ENCODE peak calls at places on chromosomes 6 and 20, in four cellular contexts. One of them, this sample, is unnamed.

GRCh38 chr20:53707341-53708102 is 113.9 kb upstream of the ZNF217 start:
- DNase-seq in IMR-90: peak; percentile 66
- DNase-seq in neuronal stem cell: no peak
- DNase-seq in H9: no peak
- DNase-seq in this sample: peak; percentile 65

GRCh38 chr20:38134427-38135281 is 30.4 kb downstream of the TGM2 start:
- DNase-seq in H9: no peak
- DNase-seq in neuronal stem cell: no peak
- DNase-seq in IMR-90: peak; percentile 64
- DNase-seq in this sample: peak; percentile 80

GRCh38 chr20:45355209-45355608 is 7.0 kb upstream of the SDC4 start:
- DNase-seq in H9: no peak
- DNase-seq in IMR-90: peak; percentile 88
- DNase-seq in neuronal stem cell: no peak
- DNase-seq in this sample: peak; percentile 95

GRCh38 chr6:140269766-140270165 is 895.3 kb upstream of the CITED2 start:
- DNase-seq in IMR-90: no peak
- DNase-seq in neuronal stem cell: no peak
- DNase-seq in H9: no peak
- DNase-seq in this sample: no peak

GRCh38 chr6:151239603-151240035 is at the start of gene AKAP12:
- DNase-seq in neuronal stem cell: no peak
- DNase-seq in IMR-90: peak; percentile 45
- DNase-seq in H9: peak; percentile 74
- DNase-seq in this sample: peak; percentile 80

GRCh38 chr6:159023893-159024292 is 20.9 kb downstream of the TAGAP start:
- DNase-seq in H9: no peak
- DNase-seq in neuronal stem cell: no peak
- DNase-seq in IMR-90: no peak
- DNase-seq in this sample: no peak

GRCh38 chr6:41695825-41696224 is 39.6 kb downstream of the TFEB start:
- DNase-seq in H9: no peak
- DNase-seq in neuronal stem cell: no peak
- DNase-seq in IMR-90: no peak
- DNase-seq in this sample: no peak

GRCh38 chr6:113995632-113996031 is 24.7 kb upstream of the HDAC2 start:
- DNase-seq in IMR-90: peak; percentile 98
- DNase-seq in H9: peak; percentile 54
- DNase-seq in neuronal stem cell: no peak
- DNase-seq in this sample: peak; percentile 92

GRCh38 chr6:114131943-114132342 is 161.0 kb upstream of the HDAC2 start:
- DNase-seq in neuronal stem cell: no peak
- DNase-seq in IMR-90: no peak
- DNase-seq in H9: no peak
- DNase-seq in this sample: no peak

GRCh38 chr20:17635846-17636245 is 46.2 kb downstream of the RRBP1 start:
- DNase-seq in H9: no peak
- DNase-seq in IMR-90: peak; percentile 25
- DNase-seq in neuronal stem cell: no peak
- DNase-seq in this sample: no peak

GRCh38 chr6:53630533-53631269 is 34.9 kb downstream of the KLHL31 start:
- DNase-seq in H9: no peak
- DNase-seq in IMR-90: no peak
- DNase-seq in neuronal stem cell: no peak
- DNase-seq in this sample: no peak

GRCh38 chr20:21609221-21609620 is 95.4 kb upstream of the NKX2-2 start:
- DNase-seq in neuronal stem cell: no peak
- DNase-seq in H9: no peak
- DNase-seq in IMR-90: no peak
- DNase-seq in this sample: no peak

GRCh38 chr6:13851803-13852202 is 37.4 kb upstream of the MCUR1 start:
- DNase-seq in H9: no peak
- DNase-seq in IMR-90: no peak
- DNase-seq in neuronal stem cell: no peak
- DNase-seq in this sample: no peak

GRCh38 chr20:56778765-56779195 is 149.7 kb downstream of the TFAP2C start:
- DNase-seq in IMR-90: peak; percentile 42
- DNase-seq in neuronal stem cell: no peak
- DNase-seq in H9: peak; percentile 45
- DNase-seq in this sample: peak; percentile 85

GRCh38 chr20:38271609-38272120 is 11.1 kb upstream of the KIAA1755 start:
- DNase-seq in neuronal stem cell: no peak
- DNase-seq in H9: no peak
- DNase-seq in IMR-90: no peak
- DNase-seq in this sample: peak; percentile 22

GRCh38 chr6:37516076-37516919 is 16.6 kb upstream of the CCDC167 start:
- DNase-seq in IMR-90: no peak
- DNase-seq in neuronal stem cell: no peak
- DNase-seq in H9: peak; percentile 60
- DNase-seq in this sample: no peak

GRCh38 chr20:62952373-62953166 is at the start of gene SLC17A9:
- DNase-seq in H9: peak; percentile 87
- DNase-seq in IMR-90: peak; percentile 12
- DNase-seq in neuronal stem cell: no peak
- DNase-seq in this sample: peak; percentile 74

GRCh38 chr6:1208876-1209275 is 103.0 kb upstream of the FOXQ1 start:
- DNase-seq in IMR-90: peak; percentile 4
- DNase-seq in neuronal stem cell: no peak
- DNase-seq in H9: no peak
- DNase-seq in this sample: peak; percentile 13

GRCh38 chr6:12203001-12203400 is 87.2 kb upstream of the EDN1 start:
- DNase-seq in neuronal stem cell: no peak
- DNase-seq in IMR-90: peak; percentile 44
- DNase-seq in H9: peak; percentile 37
- DNase-seq in this sample: peak; percentile 29

GRCh38 chr6:42279966-42280629 is 62.4 kb upstream of the MRPS10 start:
- DNase-seq in neuronal stem cell: no peak
- DNase-seq in H9: no peak
- DNase-seq in IMR-90: peak; percentile 59
- DNase-seq in this sample: no peak

GRCh38 chr6:28811873-28812272 is 111.9 kb downstream of the TRIM27 start:
- DNase-seq in IMR-90: peak; percentile 27
- DNase-seq in neuronal stem cell: no peak
- DNase-seq in H9: no peak
- DNase-seq in this sample: peak; percentile 4

GRCh38 chr6:101435028-101435427 is 41.5 kb downstream of the GRIK2 start:
- DNase-seq in IMR-90: no peak
- DNase-seq in H9: no peak
- DNase-seq in neuronal stem cell: no peak
- DNase-seq in this sample: no peak

GRCh38 chr20:4780245-4780644 is 58.5 kb downstream of the PRND start:
- DNase-seq in neuronal stem cell: no peak
- DNase-seq in IMR-90: no peak
- DNase-seq in H9: no peak
- DNase-seq in this sample: no peak

GRCh38 chr6:34656378-34657036 is 40.1 kb downstream of the ILRUN start:
- DNase-seq in neuronal stem cell: no peak
- DNase-seq in H9: no peak
- DNase-seq in IMR-90: peak; percentile 90
- DNase-seq in this sample: peak; percentile 97

GRCh38 chr20:3760980-3761379 is 6.6 kb downstream of the ADISSP start:
- DNase-seq in H9: no peak
- DNase-seq in IMR-90: no peak
- DNase-seq in neuronal stem cell: no peak
- DNase-seq in this sample: peak; percentile 35

GRCh38 chr6:157714153-157714490 is 108.9 kb upstream of the SNX9 start:
- DNase-seq in neuronal stem cell: no peak
- DNase-seq in IMR-90: peak; percentile 52
- DNase-seq in H9: no peak
- DNase-seq in this sample: peak; percentile 30

DNA sequence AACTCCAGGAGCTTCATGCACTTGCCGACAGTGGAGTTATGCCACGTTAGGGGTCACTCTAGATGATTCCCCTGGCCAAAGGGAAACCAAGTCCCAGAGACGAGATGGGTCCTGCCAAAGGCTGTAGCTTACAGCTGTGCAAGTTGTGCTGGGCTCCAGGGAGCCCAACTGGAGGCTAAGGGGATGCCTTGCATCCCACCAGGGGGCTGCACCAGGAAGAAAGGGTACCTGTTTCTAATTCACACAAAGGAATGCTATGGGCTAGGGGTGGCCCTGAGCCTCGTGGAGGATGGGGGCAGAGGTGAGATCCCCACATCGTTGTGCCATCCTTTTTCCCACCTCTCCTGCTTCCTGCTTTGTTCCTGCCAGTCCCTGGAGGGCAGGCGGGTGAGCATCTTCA is 23.7 kb upstream of the SCRT2 start:
- DNase-seq in neuronal stem cell: no peak
- DNase-seq in H9: no peak
- DNase-seq in IMR-90: no peak
- DNase-seq in this sample: no peak
- H2BK5ac ChIP-seq in neuronal stem cell: no peak overlapping the region
- H2BK5ac ChIP-seq in H9: no peak overlapping the region
- H2BK5ac ChIP-seq in IMR-90: no peak overlapping the region
- H2BK5ac ChIP-seq in this sample: no peak overlapping the region

GRCh38 chr6:117465691-117466090 is 16.8 kb upstream of the DCBLD1 start:
- DNase-seq in neuronal stem cell: no peak
- DNase-seq in IMR-90: no peak
- DNase-seq in H9: no peak
- DNase-seq in this sample: no peak
- H2BK5ac ChIP-seq in neuronal stem cell: no peak overlapping the region
- H2BK5ac ChIP-seq in IMR-90: no peak overlapping the region
- H2BK5ac ChIP-seq in H9: no peak overlapping the region
- H2BK5ac ChIP-seq in this sample: no peak overlapping the region

GRCh38 chr20:24747015-24747712 is 201.9 kb upstream of the CST7 start:
- DNase-seq in neuronal stem cell: no peak
- DNase-seq in IMR-90: no peak
- DNase-seq in H9: peak; percentile 24
- DNase-seq in this sample: no peak
- H2BK5ac ChIP-seq in neuronal stem cell: no peak overlapping the region
- H2BK5ac ChIP-seq in IMR-90: no peak overlapping the region
- H2BK5ac ChIP-seq in H9: no peak overlapping the region
- H2BK5ac ChIP-seq in this sample: no peak overlapping the region

DNA sequence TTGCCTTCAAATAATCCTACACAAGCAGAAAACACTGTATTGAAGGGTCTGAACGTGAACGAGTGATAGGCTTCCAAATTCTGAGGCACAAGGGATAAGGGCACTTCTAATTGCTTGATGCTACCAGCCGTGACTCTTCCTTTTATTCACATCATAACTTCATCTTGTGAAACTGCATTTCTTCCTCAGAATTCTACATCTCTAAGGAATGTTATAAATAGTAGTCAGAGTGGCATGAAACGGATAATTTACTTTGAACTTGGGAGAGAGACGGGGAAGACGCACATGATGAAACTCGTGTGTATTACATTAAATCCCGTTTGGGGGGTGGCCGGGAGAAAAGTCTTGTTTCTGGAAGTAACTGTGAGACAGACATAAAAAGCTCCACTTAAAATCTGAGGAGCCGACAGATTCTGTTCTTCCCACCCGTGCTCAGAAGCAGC is 754 bp downstream of the HDDC2 start:
- DNase-seq in H9: no peak
- DNase-seq in IMR-90: peak; percentile 51
- DNase-seq in neuronal stem cell: no peak
- DNase-seq in this sample: peak; percentile 58
- H2BK5ac ChIP-seq in H9: no peak overlapping the region
- H2BK5ac ChIP-seq in IMR-90: peak overlapping the region; percentile 97
- H2BK5ac ChIP-seq in neuronal stem cell: no peak overlapping the region
- H2BK5ac ChIP-seq in this sample: peak overlapping the region; percentile 91

DNA sequence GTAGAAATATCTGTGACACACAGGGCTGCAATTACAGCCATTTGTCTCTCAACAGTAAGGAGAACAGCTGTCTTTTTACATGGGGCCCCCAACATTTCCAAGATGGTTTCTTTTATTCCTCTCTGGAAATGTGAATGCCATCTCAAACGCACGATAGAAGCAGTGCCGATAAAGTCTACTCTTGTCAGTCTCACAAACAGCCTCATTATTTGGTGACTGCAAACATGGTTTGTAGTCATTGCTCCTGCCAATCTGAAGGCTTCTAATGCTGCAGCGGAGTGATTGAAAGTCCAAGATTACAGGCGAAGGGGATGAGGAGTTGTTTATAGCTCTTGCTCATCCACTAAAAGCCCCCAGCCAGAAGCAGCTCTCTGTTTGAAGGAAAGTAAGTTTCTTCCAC is 657.1 kb downstream of the CBLN4 start:
- DNase-seq in H9: no peak
- DNase-seq in IMR-90: no peak
- DNase-seq in neuronal stem cell: no peak
- DNase-seq in this sample: no peak
- H2BK5ac ChIP-seq in H9: no peak overlapping the region
- H2BK5ac ChIP-seq in IMR-90: no peak overlapping the region
- H2BK5ac ChIP-seq in neuronal stem cell: no peak overlapping the region
- H2BK5ac ChIP-seq in this sample: no peak overlapping the region

GRCh38 chr20:6492396-6493055 is 275.0 kb upstream of the BMP2 start:
- DNase-seq in IMR-90: peak; percentile 25
- DNase-seq in neuronal stem cell: peak; percentile 5
- DNase-seq in H9: peak; percentile 26
- DNase-seq in this sample: peak; percentile 62
- H2BK5ac ChIP-seq in IMR-90: no peak overlapping the region
- H2BK5ac ChIP-seq in neuronal stem cell: no peak overlapping the region
- H2BK5ac ChIP-seq in H9: no peak overlapping the region
- H2BK5ac ChIP-seq in this sample: no peak overlapping the region

DNA sequence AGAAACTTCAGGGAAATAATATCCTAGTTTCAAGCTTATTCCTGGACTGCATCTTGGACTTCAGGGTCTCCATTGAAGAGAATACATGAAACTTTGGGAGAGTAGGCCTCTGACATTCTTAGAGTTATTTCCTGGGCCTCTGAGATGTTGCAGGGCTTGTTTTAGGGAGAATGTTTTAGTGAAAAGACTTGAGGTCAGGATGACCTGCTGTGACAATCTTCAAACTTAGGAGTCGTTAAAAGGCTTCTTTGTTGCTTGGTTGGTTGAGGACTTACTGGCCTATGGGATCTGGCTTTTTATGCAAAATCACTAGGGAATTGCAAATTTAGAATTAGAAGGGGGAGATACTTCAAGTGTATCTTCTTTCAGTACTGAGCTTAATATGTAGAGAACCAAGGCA is 613.2 kb upstream of the FLRT3 start:
- DNase-seq in H9: no peak
- DNase-seq in neuronal stem cell: no peak
- DNase-seq in IMR-90: no peak
- DNase-seq in this sample: no peak
- H2BK5ac ChIP-seq in H9: no peak overlapping the region
- H2BK5ac ChIP-seq in neuronal stem cell: no peak overlapping the region
- H2BK5ac ChIP-seq in IMR-90: no peak overlapping the region
- H2BK5ac ChIP-seq in this sample: no peak overlapping the region

This sample was measured in mesenchymal stem cell.